ENCODE peak calls at places on chromosomes 7 and 10, in ten cellular contexts. One of them, this sample, is unnamed.
A peak's percentile ranks its signal among the peaks of the same experiment; 100 is the strongest.

GRCh38 chr10:3655528-3655927 is 129.5 kb downstream of the KLF6 start:
- DNase-seq in WTC11: no peak
- DNase-seq in IMR-90: no peak
- DNase-seq in ovary: no peak
- DNase-seq in upper lobe of right lung: no peak
- DNase-seq in left ventricle myocardium inferior: no peak
- DNase-seq in suprapubic skin: no peak
- DNase-seq in nephron progenitor cell: no peak
- DNase-seq in epithelial cell of esophagus: no peak
- DNase-seq in thyroid gland: no peak
- DNase-seq in this sample: no peak

GRCh38 chr7:932651-932975 is 21.9 kb downstream of the ADAP1 start:
- DNase-seq in WTC11: peak; percentile 8
- DNase-seq in IMR-90: no peak
- DNase-seq in ovary: no peak
- DNase-seq in upper lobe of right lung: peak; percentile 54
- DNase-seq in left ventricle myocardium inferior: no peak
- DNase-seq in suprapubic skin: peak; percentile 56
- DNase-seq in nephron progenitor cell: no peak
- DNase-seq in epithelial cell of esophagus: no peak
- DNase-seq in thyroid gland: no peak
- DNase-seq in this sample: no peak

GRCh38 chr10:11685787-11686218 is 56.4 kb upstream of the ECHDC3 start:
- DNase-seq in WTC11: no peak
- DNase-seq in IMR-90: peak; percentile 24
- DNase-seq in ovary: peak; percentile 86
- DNase-seq in upper lobe of right lung: peak; percentile 80
- DNase-seq in left ventricle myocardium inferior: peak; percentile 53
- DNase-seq in suprapubic skin: peak; percentile 83
- DNase-seq in nephron progenitor cell: no peak
- DNase-seq in epithelial cell of esophagus: peak; percentile 88
- DNase-seq in thyroid gland: peak; percentile 63
- DNase-seq in this sample: no peak

GRCh38 chr10:28970231-28970630 is 292.9 kb downstream of the BAMBI start:
- DNase-seq in WTC11: no peak
- DNase-seq in IMR-90: peak; percentile 69
- DNase-seq in ovary: no peak
- DNase-seq in upper lobe of right lung: no peak
- DNase-seq in left ventricle myocardium inferior: no peak
- DNase-seq in suprapubic skin: no peak
- DNase-seq in nephron progenitor cell: no peak
- DNase-seq in epithelial cell of esophagus: no peak
- DNase-seq in thyroid gland: no peak
- DNase-seq in this sample: no peak

GRCh38 chr10:17031656-17032630 is 97.7 kb downstream of the CUBN start:
- DNase-seq in WTC11: no peak
- DNase-seq in IMR-90: no peak
- DNase-seq in ovary: no peak
- DNase-seq in upper lobe of right lung: no peak
- DNase-seq in left ventricle myocardium inferior: no peak
- DNase-seq in suprapubic skin: no peak
- DNase-seq in nephron progenitor cell: no peak
- DNase-seq in epithelial cell of esophagus: no peak
- DNase-seq in thyroid gland: peak; percentile 73
- DNase-seq in this sample: no peak

GRCh38 chr10:76621886-76622620 is 1015.6 kb downstream of the KCNMA1 start:
- DNase-seq in WTC11: no peak
- DNase-seq in IMR-90: no peak
- DNase-seq in ovary: no peak
- DNase-seq in upper lobe of right lung: no peak
- DNase-seq in left ventricle myocardium inferior: no peak
- DNase-seq in suprapubic skin: no peak
- DNase-seq in nephron progenitor cell: no peak
- DNase-seq in epithelial cell of esophagus: no peak
- DNase-seq in thyroid gland: no peak
- DNase-seq in this sample: no peak

GRCh38 chr10:119253433-119254174 is 46.2 kb downstream of the GRK5 start:
- DNase-seq in WTC11: peak; percentile 20
- DNase-seq in IMR-90: peak; percentile 96
- DNase-seq in ovary: peak; percentile 89
- DNase-seq in upper lobe of right lung: no peak
- DNase-seq in left ventricle myocardium inferior: peak; percentile 75
- DNase-seq in suprapubic skin: peak; percentile 77
- DNase-seq in nephron progenitor cell: peak; percentile 48
- DNase-seq in epithelial cell of esophagus: peak; percentile 74
- DNase-seq in thyroid gland: peak; percentile 21
- DNase-seq in this sample: no peak

GRCh38 chr10:103130910-103131309 is 62.2 kb downstream of the NT5C2 start:
- DNase-seq in WTC11: no peak
- DNase-seq in IMR-90: no peak
- DNase-seq in ovary: no peak
- DNase-seq in upper lobe of right lung: no peak
- DNase-seq in left ventricle myocardium inferior: no peak
- DNase-seq in suprapubic skin: no peak
- DNase-seq in nephron progenitor cell: no peak
- DNase-seq in epithelial cell of esophagus: no peak
- DNase-seq in thyroid gland: no peak
- DNase-seq in this sample: no peak

GRCh38 chr7:70608229-70608628 is 523.7 kb upstream of the GALNT17 start:
- DNase-seq in WTC11: no peak
- DNase-seq in IMR-90: no peak
- DNase-seq in ovary: no peak
- DNase-seq in upper lobe of right lung: no peak
- DNase-seq in left ventricle myocardium inferior: no peak
- DNase-seq in suprapubic skin: no peak
- DNase-seq in nephron progenitor cell: no peak
- DNase-seq in epithelial cell of esophagus: no peak
- DNase-seq in thyroid gland: no peak
- DNase-seq in this sample: no peak

GRCh38 chr7:31407277-31407676 is 66.8 kb upstream of the NEUROD6 start:
- DNase-seq in WTC11: no peak
- DNase-seq in IMR-90: no peak
- DNase-seq in ovary: no peak
- DNase-seq in upper lobe of right lung: no peak
- DNase-seq in left ventricle myocardium inferior: no peak
- DNase-seq in suprapubic skin: no peak
- DNase-seq in nephron progenitor cell: no peak
- DNase-seq in epithelial cell of esophagus: no peak
- DNase-seq in thyroid gland: no peak
- DNase-seq in this sample: no peak

GRCh38 chr7:128455556-128456254 is at the start of gene HILPDA:
- DNase-seq in WTC11: peak; percentile 82
- DNase-seq in IMR-90: peak; percentile 95
- DNase-seq in ovary: peak; percentile 92
- DNase-seq in upper lobe of right lung: peak; percentile 97
- DNase-seq in left ventricle myocardium inferior: peak; percentile 95
- DNase-seq in suprapubic skin: peak; percentile 94
- DNase-seq in nephron progenitor cell: peak; percentile 86
- DNase-seq in epithelial cell of esophagus: peak; percentile 95
- DNase-seq in thyroid gland: peak; percentile 93
- DNase-seq in this sample: peak; percentile 93

GRCh38 chr10:106571216-106571954 is 593.1 kb downstream of the SORCS1 start:
- DNase-seq in WTC11: no peak
- DNase-seq in IMR-90: peak; percentile 61
- DNase-seq in ovary: no peak
- DNase-seq in upper lobe of right lung: no peak
- DNase-seq in left ventricle myocardium inferior: no peak
- DNase-seq in suprapubic skin: no peak
- DNase-seq in nephron progenitor cell: no peak
- DNase-seq in epithelial cell of esophagus: peak; percentile 75
- DNase-seq in thyroid gland: peak; percentile 9
- DNase-seq in this sample: no peak

GRCh38 chr7:157442993-157443831 is 106.4 kb downstream of the DNAJB6 start:
- DNase-seq in WTC11: no peak
- DNase-seq in IMR-90: no peak
- DNase-seq in ovary: no peak
- DNase-seq in upper lobe of right lung: peak; percentile 56
- DNase-seq in left ventricle myocardium inferior: no peak
- DNase-seq in suprapubic skin: peak; percentile 52
- DNase-seq in nephron progenitor cell: no peak
- DNase-seq in epithelial cell of esophagus: no peak
- DNase-seq in thyroid gland: no peak
- DNase-seq in this sample: no peak

GRCh38 chr7:87435546-87435945 is 39.9 kb downstream of the ABCB4 start:
- DNase-seq in WTC11: no peak
- DNase-seq in IMR-90: peak; percentile 13
- DNase-seq in ovary: no peak
- DNase-seq in upper lobe of right lung: no peak
- DNase-seq in left ventricle myocardium inferior: no peak
- DNase-seq in suprapubic skin: no peak
- DNase-seq in nephron progenitor cell: no peak
- DNase-seq in epithelial cell of esophagus: no peak
- DNase-seq in thyroid gland: no peak
- DNase-seq in this sample: no peak

GRCh38 chr10:100828744-100829102 is 83.3 kb downstream of the PAX2 start:
- DNase-seq in WTC11: no peak
- DNase-seq in IMR-90: no peak
- DNase-seq in ovary: no peak
- DNase-seq in upper lobe of right lung: no peak
- DNase-seq in left ventricle myocardium inferior: no peak
- DNase-seq in suprapubic skin: no peak
- DNase-seq in nephron progenitor cell: peak; percentile 52
- DNase-seq in epithelial cell of esophagus: no peak
- DNase-seq in thyroid gland: no peak
- DNase-seq in this sample: no peak

GRCh38 chr7:87106974-87107612 is 45.2 kb upstream of the DMTF1 start:
- DNase-seq in WTC11: no peak
- DNase-seq in IMR-90: no peak
- DNase-seq in ovary: no peak
- DNase-seq in upper lobe of right lung: no peak
- DNase-seq in left ventricle myocardium inferior: no peak
- DNase-seq in suprapubic skin: no peak
- DNase-seq in nephron progenitor cell: no peak
- DNase-seq in epithelial cell of esophagus: no peak
- DNase-seq in thyroid gland: no peak
- DNase-seq in this sample: no peak

GRCh38 chr10:86003201-86003621 is 363.4 kb downstream of the GRID1 start:
- DNase-seq in WTC11: no peak
- DNase-seq in IMR-90: no peak
- DNase-seq in ovary: no peak
- DNase-seq in upper lobe of right lung: no peak
- DNase-seq in left ventricle myocardium inferior: peak; percentile 31
- DNase-seq in suprapubic skin: no peak
- DNase-seq in nephron progenitor cell: no peak
- DNase-seq in epithelial cell of esophagus: no peak
- DNase-seq in thyroid gland: no peak
- DNase-seq in this sample: no peak

GRCh38 chr10:90417466-90418210 is 440.2 kb downstream of the HTR7 start:
- DNase-seq in WTC11: no peak
- DNase-seq in IMR-90: peak; percentile 41
- DNase-seq in ovary: no peak
- DNase-seq in upper lobe of right lung: no peak
- DNase-seq in left ventricle myocardium inferior: no peak
- DNase-seq in suprapubic skin: no peak
- DNase-seq in nephron progenitor cell: no peak
- DNase-seq in epithelial cell of esophagus: peak; percentile 57
- DNase-seq in thyroid gland: peak; percentile 2
- DNase-seq in this sample: no peak

GRCh38 chr10:46094931-46095755 is 49.1 kb upstream of the MSMB start:
- DNase-seq in WTC11: no peak
- DNase-seq in IMR-90: no peak
- DNase-seq in ovary: no peak
- DNase-seq in upper lobe of right lung: no peak
- DNase-seq in left ventricle myocardium inferior: no peak
- DNase-seq in suprapubic skin: no peak
- DNase-seq in nephron progenitor cell: no peak
- DNase-seq in epithelial cell of esophagus: peak; percentile 52
- DNase-seq in thyroid gland: no peak
- DNase-seq in this sample: no peak

DNA sequence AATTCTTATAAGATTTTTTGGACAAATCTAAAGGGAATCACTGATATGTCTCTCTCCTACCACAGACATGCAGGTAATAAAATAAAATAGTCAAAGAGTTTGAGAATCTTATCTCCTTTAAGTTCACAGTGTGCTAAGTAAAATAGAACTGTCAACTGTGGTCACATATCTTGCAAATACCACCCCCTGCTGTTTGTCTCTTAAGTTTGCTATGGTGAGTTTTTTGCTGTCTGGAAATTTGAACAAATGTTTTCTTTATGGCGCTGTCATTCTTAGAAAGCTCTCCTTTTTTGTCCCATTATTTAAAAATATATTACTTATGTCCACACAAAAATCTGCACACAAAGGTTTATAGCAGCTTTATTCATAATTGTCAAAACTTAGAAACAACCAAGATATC is 19.6 kb downstream of the GIMAP5 start:
- DNase-seq in WTC11: no peak
- DNase-seq in IMR-90: no peak
- DNase-seq in ovary: no peak
- DNase-seq in upper lobe of right lung: no peak
- DNase-seq in left ventricle myocardium inferior: no peak
- DNase-seq in suprapubic skin: no peak
- DNase-seq in nephron progenitor cell: no peak
- DNase-seq in epithelial cell of esophagus: peak; percentile 34
- DNase-seq in thyroid gland: no peak
- DNase-seq in this sample: no peak
- TF ChIP-seq CTCF in WTC11: no peak
- TF ChIP-seq CTCF in IMR-90: peak; percentile 14
- TF ChIP-seq CTCF in ovary: no peak
- TF ChIP-seq CTCF in upper lobe of right lung: peak; percentile 56
- TF ChIP-seq CTCF in left ventricle myocardium inferior: peak; percentile 73
- TF ChIP-seq CTCF in suprapubic skin: peak; percentile 14
- TF ChIP-seq CTCF in nephron progenitor cell: peak; percentile 25
- TF ChIP-seq CTCF in epithelial cell of esophagus: no peak
- TF ChIP-seq CTCF in thyroid gland: peak; percentile 40
- TF ChIP-seq CTCF in this sample: peak; percentile 55

GRCh38 chr7:94064541-94065191 is 60.5 kb upstream of the BET1 start:
- DNase-seq in WTC11: no peak
- DNase-seq in IMR-90: peak; percentile 54
- DNase-seq in ovary: no peak
- DNase-seq in upper lobe of right lung: no peak
- DNase-seq in left ventricle myocardium inferior: no peak
- DNase-seq in suprapubic skin: no peak
- DNase-seq in nephron progenitor cell: no peak
- DNase-seq in epithelial cell of esophagus: no peak
- DNase-seq in thyroid gland: no peak
- DNase-seq in this sample: no peak
- TF ChIP-seq CTCF in WTC11: no peak
- TF ChIP-seq CTCF in IMR-90: no peak
- TF ChIP-seq CTCF in ovary: no peak
- TF ChIP-seq CTCF in upper lobe of right lung: no peak
- TF ChIP-seq CTCF in left ventricle myocardium inferior: peak; percentile 18
- TF ChIP-seq CTCF in suprapubic skin: no peak
- TF ChIP-seq CTCF in nephron progenitor cell: no peak
- TF ChIP-seq CTCF in epithelial cell of esophagus: no peak
- TF ChIP-seq CTCF in thyroid gland: no peak
- TF ChIP-seq CTCF in this sample: no peak

GRCh38 chr10:99172130-99172738 is 63.4 kb downstream of the HPSE2 start:
- DNase-seq in WTC11: peak; percentile 65
- DNase-seq in IMR-90: peak; percentile 51
- DNase-seq in ovary: no peak
- DNase-seq in upper lobe of right lung: no peak
- DNase-seq in left ventricle myocardium inferior: no peak
- DNase-seq in suprapubic skin: no peak
- DNase-seq in nephron progenitor cell: peak; percentile 56
- DNase-seq in epithelial cell of esophagus: peak; percentile 63
- DNase-seq in thyroid gland: peak; percentile 56
- DNase-seq in this sample: no peak
- TF ChIP-seq CTCF in WTC11: peak; percentile 61
- TF ChIP-seq CTCF in IMR-90: peak; percentile 46
- TF ChIP-seq CTCF in ovary: no peak
- TF ChIP-seq CTCF in upper lobe of right lung: peak; percentile 51
- TF ChIP-seq CTCF in left ventricle myocardium inferior: peak; percentile 63
- TF ChIP-seq CTCF in suprapubic skin: peak; percentile 37
- TF ChIP-seq CTCF in nephron progenitor cell: peak; percentile 85
- TF ChIP-seq CTCF in epithelial cell of esophagus: peak; percentile 70
- TF ChIP-seq CTCF in thyroid gland: peak; percentile 58
- TF ChIP-seq CTCF in this sample: peak; percentile 83

GRCh38 chr7:96800824-96801223 is 91.2 kb upstream of the SEM1 start:
- DNase-seq in WTC11: no peak
- DNase-seq in IMR-90: no peak
- DNase-seq in ovary: no peak
- DNase-seq in upper lobe of right lung: no peak
- DNase-seq in left ventricle myocardium inferior: no peak
- DNase-seq in suprapubic skin: no peak
- DNase-seq in nephron progenitor cell: no peak
- DNase-seq in epithelial cell of esophagus: peak; percentile 49
- DNase-seq in thyroid gland: no peak
- DNase-seq in this sample: no peak
- TF ChIP-seq CTCF in WTC11: no peak
- TF ChIP-seq CTCF in IMR-90: no peak
- TF ChIP-seq CTCF in ovary: no peak
- TF ChIP-seq CTCF in upper lobe of right lung: no peak
- TF ChIP-seq CTCF in left ventricle myocardium inferior: no peak
- TF ChIP-seq CTCF in suprapubic skin: no peak
- TF ChIP-seq CTCF in nephron progenitor cell: no peak
- TF ChIP-seq CTCF in epithelial cell of esophagus: peak; percentile 52
- TF ChIP-seq CTCF in thyroid gland: no peak
- TF ChIP-seq CTCF in this sample: no peak